ENCODE peak calls at places on chromosomes 6 and 20, in nine cellular contexts. V, W, H, U, Q, X, F, J and M are unnamed samples.

GRCh38 chr20:14522595-14522994 is 185.2 kb upstream of the FLRT3 start:
- DNase-seq in V (no peak), W (no peak), H (peak), U (no peak), Q (no peak), X (no peak), F (no peak), J (no peak), M (no peak)

GRCh38 chr20:32893878-32894483 is 35.3 kb downstream of the EFCAB8 start:
- DNase-seq in V (no peak), W (no peak), H (peak), U (no peak), Q (peak), X (peak), F (peak), J (no peak), M (peak)

GRCh38 chr20:62635852-62636251 is 6.5 kb upstream of the SLCO4A1 start:
- DNase-seq in V (no peak), W (no peak), H (no peak), U (no peak), Q (no peak), X (no peak), F (no peak), J (no peak), M (no peak)

GRCh38 chr6:41462980-41463930 is 82.9 kb upstream of the FOXP4 start:
- DNase-seq in V (no peak), W (no peak), H (peak), U (peak), Q (peak), X (peak), F (peak), J (no peak), M (peak)

GRCh38 chr6:109820706-109821350 is 129.7 kb downstream of the FIG4 start:
- DNase-seq in V (no peak), W (no peak), H (no peak), U (no peak), Q (no peak), X (no peak), F (no peak), J (no peak), M (no peak)

GRCh38 chr20:48166082-48166835 is 381.0 kb upstream of the SULF2 start:
- DNase-seq in V (no peak), W (no peak), H (no peak), U (no peak), Q (no peak), X (no peak), F (no peak), J (no peak), M (no peak)

GRCh38 chr6:74404366-74404765 is 708.4 kb downstream of the CD109 start:
- DNase-seq in V (no peak), W (no peak), H (peak), U (no peak), Q (no peak), X (no peak), F (no peak), J (no peak), M (no peak)

GRCh38 chr20:4130404-4131189 is 115.2 kb upstream of the RNF24 start:
- DNase-seq in V (no peak), W (peak), H (peak), U (no peak), Q (no peak), X (peak), F (peak), J (no peak), M (no peak)